ENCODE peak calls at places on chromosome 6, in ten cellular contexts. I, C, O, L, B, W, X, R, N and F are unnamed samples.

GRCh38 chr6:121309768-121310473 is 24.4 kb downstream of the TBC1D32 start:
- DNase-seq in R (peak), C (no peak), X (no peak), O (peak), B (no peak), W (no peak), I (no peak), N (peak), L (no peak), F (peak)

GRCh38 chr6:57423468-57423867 is 106.0 kb downstream of the PRIM2 start:
- DNase-seq in R (no peak), B (no peak), W (no peak), O (no peak), I (no peak), X (no peak), N (peak), L (no peak), C (no peak), F (no peak)

GRCh38 chr6:36979343-36979742 is 6.7 kb downstream of the MTCH1 start:
- DNase-seq in B (peak), W (peak), N (peak), I (no peak), R (peak), C (no peak), O (peak), L (no peak), X (peak), F (peak)

GRCh38 chr6:124490123-124490522 is 472.1 kb upstream of the RNF217 start:
- DNase-seq in R (no peak), L (no peak), N (no peak), I (no peak), W (no peak), O (no peak), B (no peak), X (no peak), C (no peak), F (no peak)

GRCh38 chr6:30411515-30412207 is 66.7 kb downstream of the RPP21 start:
- DNase-seq in X (no peak), B (peak), N (peak), C (peak), R (peak), W (no peak), I (peak), O (peak), L (no peak), F (peak)

GRCh38 chr6:46465294-46466165 is 25.7 kb downstream of the RCAN2 start:
- DNase-seq in L (no peak), B (no peak), X (no peak), I (no peak), N (no peak), W (no peak), O (peak), C (no peak), R (no peak), F (peak)

GRCh38 chr6:164200071-164200470 is 785.6 kb downstream of the QKI start:
- DNase-seq in B (no peak), L (no peak), C (no peak), X (no peak), O (peak), N (no peak), I (no peak), W (no peak), R (peak), F (no peak)

GRCh38 chr6:166955865-166956443 is 396 bp downstream of the RNASET2 start:
- DNase-seq in X (no peak), L (no peak), R (no peak), I (no peak), C (no peak), W (no peak), B (peak), N (no peak), O (no peak), F (no peak)

GRCh38 chr6:110755411-110755834 is 59.8 kb downstream of the CDK19 start:
- DNase-seq in N (no peak), W (no peak), B (no peak), R (no peak), C (no peak), I (no peak), O (no peak), L (no peak), X (no peak), F (no peak)

GRCh38 chr6:21395121-21395520 is 198.4 kb upstream of the SOX4 start:
- DNase-seq in N (no peak), C (no peak), W (no peak), B (no peak), L (no peak), O (peak), R (peak), I (no peak), X (no peak), F (no peak)